ENCODE peak calls at places on chromosome 21, in five cellular contexts. R is GM04504, U is COR-L47, N is amniotic stem cell, G is T-helper 22 cell. I is an unnamed sample.

GRCh38 chr21:35953570-35953969 is 106.8 kb downstream of the SETD4 start:
- DNase-seq in U (no peak), G (no peak), R (no peak), N (no peak), I (no peak)

GRCh38 chr21:45309069-45309521 is 21.4 kb upstream of the POFUT2 start:
- DNase-seq in U (no peak), G (no peak), N (no peak), R (no peak), I (no peak)

GRCh38 chr21:38771536-38771935 is 34.2 kb upstream of the ETS2 start:
- DNase-seq in N (no peak), G (no peak), U (no peak), R (no peak), I (no peak)

GRCh38 chr21:42040411-42041180 is 30.4 kb upstream of the ZBTB21 start:
- DNase-seq in U (no peak), R (peak), G (no peak), N (peak), I (peak)

GRCh38 chr21:44377201-44377921 is 23.9 kb downstream of the TRPM2 start:
- DNase-seq in N (no peak), G (no peak), R (no peak), U (no peak), I (no peak)

GRCh38 chr21:17925000-17925610 is 105.9 kb upstream of the C21orf91 start:
- DNase-seq in U (peak), R (peak), N (peak), G (peak), I (no peak)

GRCh38 chr21:20994790-20995189 is 3.4 kb upstream of the NCAM2 start:
- DNase-seq in G (no peak), N (no peak), U (no peak), R (no peak), I (no peak)

GRCh38 chr21:25369524-25370300 is 237.6 kb downstream of the MRPL39 start:
- DNase-seq in N (no peak), U (no peak), G (no peak), R (peak), I (no peak)

GRCh38 chr21:39000496-39000895 is 182.8 kb downstream of the PSMG1 start:
- DNase-seq in G (no peak), R (no peak), N (no peak), U (no peak), I (no peak)

GRCh38 chr21:14863745-14864210 is 201.0 kb downstream of the NRIP1 start:
- DNase-seq in G (no peak), U (no peak), N (no peak), R (no peak), I (no peak)

GRCh38 chr21:34220556-34221195 is 143.1 kb upstream of the KCNE2 start:
- DNase-seq in G (no peak), N (no peak), U (no peak), R (no peak), I (no peak)

GRCh38 chr21:41234574-41234973 is 66.6 kb downstream of the BACE2 start:
- DNase-seq in U (peak), G (no peak), N (no peak), R (no peak), I (no peak)

GRCh38 chr21:45130324-45130774 is 56.0 kb downstream of the ADARB1 start:
- DNase-seq in G (no peak), U (no peak), R (no peak), N (no peak), I (no peak)

GRCh38 chr21:17371470-17371869 is 141.4 kb upstream of the CXADR start:
- DNase-seq in U (no peak), G (no peak), R (peak), N (no peak), I (no peak)

GRCh38 chr21:29639366-29640232 is 300.2 kb downstream of the GRIK1 start:
- DNase-seq in G (no peak), R (no peak), U (no peak), N (no peak), I (no peak)

GRCh38 chr21:37737996-37738395 is 178.3 kb downstream of the KCNJ6 start:
- DNase-seq in G (no peak), U (no peak), N (no peak), R (no peak), I (no peak)

GRCh38 chr21:33948096-33948950 is 32.7 kb upstream of the ATP5PO start:
- DNase-seq in G (peak), R (no peak), U (peak), N (peak), I (no peak)

GRCh38 chr21:42172596-42173483 is 46.1 kb upstream of the ABCG1 start:
- DNase-seq in N (no peak), G (no peak), R (no peak), U (no peak), I (no peak)

GRCh38 chr21:33402011-33402979 is 918 bp upstream of the IFNGR2 start:
- DNase-seq in G (no peak), U (no peak), R (peak), N (no peak), I (no peak)

GRCh38 chr21:41074607-41075184 is 93.3 kb upstream of the BACE2 start:
- DNase-seq in N (no peak), U (no peak), R (no peak), G (no peak), I (no peak)

GRCh38 chr21:20272791-20273362 is 725.3 kb upstream of the NCAM2 start:
- DNase-seq in U (no peak), G (no peak), R (no peak), N (no peak), I (no peak)

GRCh38 chr21:45858180-45858579 is 123.4 kb upstream of the COL6A1 start:
- DNase-seq in U (no peak), R (no peak), N (no peak), G (no peak), I (no peak)

GRCh38 chr21:38898422-38899098 is 92.8 kb downstream of the ETS2 start:
- DNase-seq in U (no peak), N (no peak), G (no peak), R (no peak), I (no peak)

GRCh38 chr21:34266322-34266721 is 97.5 kb upstream of the KCNE2 start:
- DNase-seq in U (no peak), G (no peak), N (no peak), R (no peak), I (no peak)

I was measured in AG04449.